ENCODE peak calls at places on chromosomes 13 and 19, in six cellular contexts. O is IMR-90, N is H9, R is neuronal stem cell, J is H1, K is mesenchymal stem cell. C is an unnamed sample.

GRCh38 chr19:28213476-28214082 is 999.4 kb downstream of the UQCRFS1 start:
- DNase-seq in O (no peak), R (no peak), N (no peak), J (no peak), K (no peak), C (peak)

GRCh38 chr19:11496391-11497163 is 9.1 kb downstream of the ZNF653 start:
- DNase-seq in K (peak), N (peak), J (peak), O (peak), R (peak), C (peak)

GRCh38 chr13:114119196-114119595 is 13.2 kb downstream of the RASA3 start:
- DNase-seq in R (no peak), O (peak), J (no peak), K (peak), N (peak), C (peak)

GRCh38 chr19:55050749-55051532 is 12.0 kb downstream of the RDH13 start:
- DNase-seq in J (no peak), N (no peak), R (no peak), K (no peak), O (no peak), C (no peak)

GRCh38 chr19:19338082-19338481 is 17.5 kb downstream of the MAU2 start:
- DNase-seq in N (no peak), R (no peak), J (no peak), K (no peak), O (peak), C (no peak)

GRCh38 chr19:27746691-27747380 is 1466.1 kb downstream of the UQCRFS1 start:
- DNase-seq in J (peak), N (peak), K (no peak), R (no peak), O (peak), C (peak)

GRCh38 chr13:78121459-78122348 is 203.1 kb upstream of the EDNRB start:
- DNase-seq in N (no peak), O (peak), K (peak), J (peak), R (peak), C (peak)

GRCh38 chr19:1251503-1252220 is 3.3 kb downstream of the MIDN start:
- DNase-seq in N (no peak), O (no peak), K (no peak), R (no peak), J (no peak), C (peak)

GRCh38 chr19:33299061-33299665 is 3.2 kb downstream of the CEBPA start:
- DNase-seq in O (no peak), R (no peak), K (no peak), N (no peak), J (no peak), C (no peak)

GRCh38 chr13:33441015-33441414 is 155.5 kb upstream of the STARD13 start:
- DNase-seq in O (peak), K (peak), R (no peak), N (peak), J (no peak), C (peak)

GRCh38 chr13:80361883-80362327 is 21.0 kb upstream of the SPRY2 start:
- DNase-seq in N (peak), K (peak), O (no peak), R (peak), J (no peak), C (peak)

GRCh38 chr19:49398001-49398615 is 10.1 kb downstream of the KASH5 start:
- DNase-seq in J (no peak), K (no peak), O (no peak), R (no peak), N (no peak), C (no peak)

GRCh38 chr13:37615271-37615670 is 16.7 kb upstream of the POSTN start:
- DNase-seq in O (no peak), J (no peak), N (no peak), R (no peak), K (no peak), C (no peak)

GRCh38 chr13:100128373-100128772 is 39.5 kb downstream of the PCCA start:
- DNase-seq in O (peak), N (no peak), R (no peak), K (peak), J (no peak), C (no peak)

GRCh38 chr13:100347941-100348340 is 240.6 kb downstream of the GGACT start:
- DNase-seq in R (no peak), O (no peak), N (no peak), K (no peak), J (no peak), C (no peak)

GRCh38 chr19:28239270-28239669 is 973.7 kb downstream of the UQCRFS1 start:
- DNase-seq in K (no peak), J (peak), N (peak), O (no peak), R (peak), C (peak)

GRCh38 chr13:35514166-35514565 is 37.7 kb upstream of the MAB21L1 start:
- DNase-seq in R (no peak), K (no peak), N (no peak), O (no peak), J (no peak), C (no peak)

GRCh38 chr13:100035936-100036335 is 53.0 kb upstream of the PCCA start:
- DNase-seq in K (no peak), N (no peak), J (no peak), R (no peak), O (no peak), C (no peak)

GRCh38 chr19:4295972-4296771 is 6.0 kb downstream of the TMIGD2 start:
- DNase-seq in N (peak), O (no peak), R (no peak), J (no peak), K (no peak), C (no peak)

GRCh38 chr13:27621116-27621365 is 651 bp upstream of the POLR1D start:
- DNase-seq in K (peak), O (no peak), R (no peak), J (no peak), N (no peak), C (no peak)

GRCh38 chr13:112657850-112658445 is 31.9 kb upstream of the ATP11A start:
- DNase-seq in O (peak), J (no peak), K (peak), N (peak), R (no peak), C (peak)

GRCh38 chr19:50467566-50467965 is 8.7 kb upstream of the EMC10 start:
- DNase-seq in K (no peak), R (no peak), O (no peak), N (no peak), J (no peak), C (no peak)

GRCh38 chr19:18775586-18776287 is 15.4 kb downstream of the COMP start:
- DNase-seq in N (no peak), R (no peak), J (no peak), O (peak), K (peak), C (no peak)

GRCh38 chr13:101624210-101624922 is 171.9 kb downstream of the ITGBL1 start:
- DNase-seq in N (peak), R (no peak), O (peak), K (peak), J (no peak), C (peak)

GRCh38 chr13:44306401-44307192 is 67.0 kb upstream of the SERP2 start:
- DNase-seq in O (peak), N (peak), R (peak), J (peak), K (peak), C (peak)

GRCh38 chr19:1295169-1296012 is 9.7 kb downstream of the EFNA2 start:
- DNase-seq in R (no peak), J (peak), O (no peak), K (peak), N (peak), C (no peak)

DNA sequence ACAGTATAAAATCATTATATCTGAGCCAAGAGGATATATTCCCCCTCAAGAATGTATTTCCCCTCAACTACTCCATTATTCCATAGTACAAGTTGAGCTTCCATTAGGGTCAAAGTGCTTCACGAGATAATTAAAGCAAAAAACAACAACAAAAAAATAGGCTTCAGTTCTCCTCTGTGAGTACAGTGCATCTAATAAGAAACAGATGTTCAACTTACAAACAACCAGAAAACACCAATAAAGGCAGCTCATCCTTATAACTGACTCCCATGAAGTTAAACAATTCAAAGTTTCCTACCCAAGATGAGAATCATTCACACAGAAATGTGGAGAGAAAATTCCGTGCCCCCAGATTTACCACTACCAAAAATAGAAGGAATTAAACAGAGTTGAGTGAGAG is 854.4 kb downstream of the PCDH9 start:
- DNase-seq in J (no peak), R (no peak), N (no peak), K (no peak), O (peak), C (no peak)
- H2BK15ac ChIP-seq in J (no peak), R (no peak), N (no peak), K (no peak), O (no peak), C (no peak)

GRCh38 chr19:37551123-37551993 is 43.2 kb downstream of the ZNF571 start:
- DNase-seq in N (no peak), R (no peak), O (peak), K (no peak), J (no peak), C (peak)
- H3K4me2 ChIP-seq in N (no peak), R (peak), O (peak), K (no peak), J (no peak), C (no peak)

GRCh38 chr19:45922281-45922680 is 7.7 kb upstream of the NANOS2 start:
- DNase-seq in K (peak), J (peak), N (peak), R (no peak), O (no peak), C (peak)

GRCh38 chr19:45931055-45931454 is 16.5 kb upstream of the NANOS2 start:
- DNase-seq in O (no peak), K (no peak), R (no peak), J (no peak), N (no peak), C (no peak)

GRCh38 chr19:45924891-45925447 is 10.4 kb upstream of the NANOS2 start:
- DNase-seq in R (no peak), O (no peak), J (no peak), K (no peak), N (no peak), C (peak)

GRCh38 chr19:45929247-45929646 is 14.7 kb upstream of the NANOS2 start:
- DNase-seq in R (no peak), N (no peak), O (no peak), J (no peak), K (no peak), C (no peak)

DNA sequence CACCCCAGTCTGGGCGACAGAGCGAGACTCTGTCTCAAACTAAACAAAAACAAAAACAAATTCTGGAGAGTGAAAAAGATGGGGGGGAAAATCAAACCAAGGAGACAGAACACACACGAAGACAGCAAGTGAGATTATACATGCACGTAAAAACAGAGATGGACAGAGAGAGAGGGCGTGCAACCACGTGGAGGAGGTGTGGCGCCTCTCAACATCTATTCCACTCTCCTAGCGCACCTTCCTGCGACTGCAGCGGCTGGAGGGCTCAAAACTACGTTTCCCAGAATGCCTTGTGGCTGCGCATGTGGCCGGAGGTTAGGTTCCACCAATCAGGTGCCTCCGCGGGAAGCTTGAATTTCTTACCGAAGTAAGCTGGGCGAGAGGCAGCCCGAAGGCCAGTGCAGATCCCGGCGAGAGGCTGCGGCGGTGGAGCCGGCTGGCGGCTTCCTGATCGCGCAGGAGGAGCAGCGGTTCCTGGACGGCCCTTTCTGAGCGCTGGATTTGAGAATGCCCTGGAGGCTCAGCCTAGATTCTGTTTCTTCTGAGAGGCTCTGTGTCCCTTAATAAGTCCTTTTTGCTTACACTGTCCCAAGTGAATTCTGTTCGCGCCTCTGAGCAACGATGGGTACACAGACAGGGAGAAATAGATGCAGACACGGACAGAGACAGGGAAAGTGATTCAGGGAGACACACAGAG is 13.1 kb upstream of the NANOS2 start:
- DNase-seq in N (peak), K (peak), R (peak), J (peak), O (peak), C (peak)
- H2BK15ac ChIP-seq in N (no peak), K (no peak), R (no peak), J (peak), O (no peak), C (no peak)

GRCh38 chr13:42272776-42273175 is 824 bp downstream of the AKAP11 start:
- DNase-seq in N (no peak), K (no peak), R (no peak), J (no peak), O (no peak), C (no peak)
- H3K4me2 ChIP-seq in N (peak), K (peak), R (peak), J (peak), O (peak), C (peak)